ENCODE peak calls at places on chromosomes 3 and 15, in six cellular contexts. O is neuronal stem cell, V is GM23338, M is WERI-Rb-1, Z is fibroblast of pulmonary artery, X is RWPE2. R is an unnamed sample.

GRCh38 chr3:126322181-126322967 is 34.8 kb downstream of the KLF15 start:
- DNase-seq in O (no peak), V (no peak), M (no peak), Z (no peak), X (no peak), R (no peak)

GRCh38 chr15:74821091-74821789 is 5.2 kb upstream of the CPLX3 start:
- DNase-seq in O (no peak), V (peak), M (peak), Z (no peak), X (no peak), R (peak)

GRCh38 chr15:55703873-55704285 is 39.1 kb downstream of the PRTG start:
- DNase-seq in O (no peak), V (no peak), M (no peak), Z (peak), X (no peak), R (no peak)

GRCh38 chr3:123632161-123632655 is 47.4 kb upstream of the HACD2 start:
- DNase-seq in O (no peak), V (peak), M (no peak), Z (peak), X (no peak), R (peak)

GRCh38 chr3:66520716-66521115 is 19.9 kb upstream of the LRIG1 start:
- DNase-seq in O (no peak), V (no peak), M (no peak), Z (peak), X (no peak), R (no peak)

GRCh38 chr3:81270603-81271371 is 490.7 kb downstream of the GBE1 start:
- DNase-seq in O (no peak), V (no peak), M (no peak), Z (no peak), X (no peak), R (no peak)

GRCh38 chr3:173191611-173192010 is 50.6 kb upstream of the SPATA16 start:
- DNase-seq in O (no peak), V (no peak), M (no peak), Z (no peak), X (no peak), R (no peak)

GRCh38 chr15:78003539-78004008 is 73.9 kb downstream of the TBC1D2B start:
- DNase-seq in O (no peak), V (no peak), M (peak), Z (no peak), X (no peak), R (no peak)

GRCh38 chr3:129016725-129017530 is 15.8 kb downstream of the EFCC1 start:
- DNase-seq in O (no peak), V (no peak), M (no peak), Z (no peak), X (no peak), R (no peak)

GRCh38 chr3:105351821-105352220 is 14.9 kb upstream of the ALCAM start:
- DNase-seq in O (no peak), V (no peak), M (no peak), Z (peak), X (no peak), R (no peak)

GRCh38 chr3:14867936-14868570 is 49.3 kb downstream of the FGD5 start:
- DNase-seq in O (no peak), V (no peak), M (no peak), Z (no peak), X (no peak), R (no peak)

GRCh38 chr3:87309601-87310000 is 33.2 kb upstream of the POU1F1 start:
- DNase-seq in O (no peak), V (no peak), M (no peak), Z (no peak), X (no peak), R (no peak)

GRCh38 chr15:38705421-38706219 is 141.0 kb upstream of the RASGRP1 start:
- DNase-seq in O (no peak), V (peak), M (peak), Z (no peak), X (no peak), R (no peak)

GRCh38 chr15:67433495-67434099 is 87.3 kb upstream of the C15orf61 start:
- DNase-seq in O (peak), V (peak), M (peak), Z (peak), X (no peak), R (peak)

GRCh38 chr3:177594096-177594495 is 396.8 kb upstream of the TBL1XR1 start:
- DNase-seq in O (no peak), V (no peak), M (no peak), Z (no peak), X (no peak), R (no peak)

GRCh38 chr3:167091186-167091585 is 288.9 kb downstream of the ZBBX start:
- DNase-seq in O (no peak), V (no peak), M (no peak), Z (no peak), X (no peak), R (no peak)

GRCh38 chr3:127546970-127547733 is 43.4 kb downstream of the TPRA1 start:
- DNase-seq in O (no peak), V (peak), M (no peak), Z (no peak), X (no peak), R (peak)

GRCh38 chr15:89630974-89631901 is 24.0 kb downstream of the KIF7 start:
- DNase-seq in O (no peak), V (peak), M (no peak), Z (no peak), X (no peak), R (peak)

GRCh38 chr3:152538518-152538917 is 269.8 kb downstream of the MBNL1 start:
- DNase-seq in O (no peak), V (no peak), M (no peak), Z (no peak), X (no peak), R (no peak)

GRCh38 chr3:94162700-94163099 is 99.8 kb downstream of the NSUN3 start:
- DNase-seq in O (no peak), V (peak), M (no peak), Z (peak), X (peak), R (no peak)

GRCh38 chr15:70062321-70062956 is 35.3 kb downstream of the TLE3 start:
- DNase-seq in O (no peak), V (no peak), M (peak), Z (peak), X (no peak), R (no peak)

GRCh38 chr15:34335176-34335575 is 2.4 kb downstream of the SLC12A6 start:
- DNase-seq in O (no peak), V (no peak), M (no peak), Z (peak), X (no peak), R (no peak)

GRCh38 chr15:92906038-92906437 is 5.9 kb downstream of the CHD2 start:
- DNase-seq in O (no peak), V (no peak), M (no peak), Z (no peak), X (no peak), R (no peak)

GRCh38 chr15:92906563-92907081 is 6.5 kb downstream of the CHD2 start:
- DNase-seq in O (no peak), V (no peak), M (no peak), Z (no peak), X (no peak), R (no peak)

GRCh38 chr15:92908369-92909057 is 8.4 kb downstream of the CHD2 start:
- DNase-seq in O (no peak), V (no peak), M (no peak), Z (no peak), X (no peak), R (no peak)

GRCh38 chr15:92907880-92908279 is 7.8 kb downstream of the CHD2 start:
- DNase-seq in O (no peak), V (no peak), M (peak), Z (peak), X (no peak), R (no peak)

GRCh38 chr15:92907229-92907628 is 7.1 kb downstream of the CHD2 start:
- DNase-seq in O (no peak), V (no peak), M (no peak), Z (no peak), X (no peak), R (no peak)
- H3K4me3 ChIP-seq in O (no peak), V (no peak), M (no peak), Z (peak), X (no peak), R (no peak)

GRCh38 chr3:196272826-196273225 is 14.7 kb downstream of the PCYT1A start:
- DNase-seq in O (no peak), V (no peak), M (no peak), Z (no peak), X (no peak), R (no peak)

GRCh38 chr3:196275126-196275525 is 12.4 kb downstream of the PCYT1A start:
- DNase-seq in O (no peak), V (no peak), M (no peak), Z (no peak), X (no peak), R (no peak)

GRCh38 chr3:196273655-196274054 is 13.9 kb downstream of the PCYT1A start:
- DNase-seq in O (no peak), V (no peak), M (no peak), Z (no peak), X (no peak), R (no peak)

GRCh38 chr3:196270499-196270898 is 17.0 kb downstream of the PCYT1A start:
- DNase-seq in O (no peak), V (no peak), M (no peak), Z (no peak), X (no peak), R (no peak)

GRCh38 chr3:196274585-196274984 is 12.9 kb downstream of the PCYT1A start:
- DNase-seq in O (no peak), V (no peak), M (no peak), Z (no peak), X (no peak), R (no peak)
- H3K4me3 ChIP-seq in O (no peak), V (no peak), M (no peak), Z (no peak), X (no peak), R (no peak)

GRCh38 chr3:157086775-157087174 is 73.2 kb downstream of the CCNL1 start:
- DNase-seq in O (no peak), V (no peak), M (no peak), Z (no peak), X (no peak), R (no peak)
- H3K4me3 ChIP-seq in O (no peak), V (no peak), M (no peak), Z (no peak), X (no peak), R (no peak)

GRCh38 chr3:9914559-9915251 is 2.2 kb upstream of the IL17RC start:
- DNase-seq in O (no peak), V (peak), M (peak), Z (no peak), X (no peak), R (peak)

GRCh38 chr3:9916734-9917680 is at the start of gene IL17RC:
- DNase-seq in O (no peak), V (peak), M (peak), Z (peak), X (peak), R (peak)

GRCh38 chr3:9917820-9918219 is 922 bp downstream of the IL17RC start:
- DNase-seq in O (no peak), V (no peak), M (no peak), Z (no peak), X (no peak), R (no peak)

GRCh38 chr3:9915252-9916141 is 1.4 kb upstream of the IL17RC start:
- DNase-seq in O (no peak), V (peak), M (peak), Z (peak), X (no peak), R (peak)

DNA sequence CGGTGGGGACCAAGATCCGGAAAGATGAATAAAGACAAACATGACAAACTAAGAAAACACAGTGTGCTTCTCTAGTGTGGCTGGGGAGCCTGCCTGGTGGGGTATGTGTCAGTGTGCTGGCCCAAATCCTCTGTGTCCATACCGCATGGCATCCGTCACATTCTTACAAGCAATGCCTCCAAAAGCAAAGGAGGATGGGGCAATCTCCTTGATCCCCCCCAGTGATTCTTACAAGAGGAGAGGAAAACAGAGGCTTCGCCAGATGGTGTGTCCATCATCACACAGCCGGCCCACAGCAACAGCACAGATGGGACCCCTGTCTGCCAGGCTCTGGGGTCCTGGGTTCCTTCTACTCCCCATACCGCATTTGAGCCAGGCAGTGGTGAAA is 558 bp upstream of the IL17RC start:
- DNase-seq in O (no peak), V (peak), M (peak), Z (peak), X (peak), R (no peak)
- H3K4me3 ChIP-seq in O (no peak), V (peak), M (peak), Z (peak), X (no peak), R (peak)

GRCh38 chr3:114214542-114215341 is 22.6 kb downstream of the ZNF80 start:
- DNase-seq in O (no peak), V (peak), M (no peak), Z (no peak), X (no peak), R (no peak)
- H3K4me3 ChIP-seq in O (peak), V (peak), M (no peak), Z (peak), X (no peak), R (no peak)

DNA sequence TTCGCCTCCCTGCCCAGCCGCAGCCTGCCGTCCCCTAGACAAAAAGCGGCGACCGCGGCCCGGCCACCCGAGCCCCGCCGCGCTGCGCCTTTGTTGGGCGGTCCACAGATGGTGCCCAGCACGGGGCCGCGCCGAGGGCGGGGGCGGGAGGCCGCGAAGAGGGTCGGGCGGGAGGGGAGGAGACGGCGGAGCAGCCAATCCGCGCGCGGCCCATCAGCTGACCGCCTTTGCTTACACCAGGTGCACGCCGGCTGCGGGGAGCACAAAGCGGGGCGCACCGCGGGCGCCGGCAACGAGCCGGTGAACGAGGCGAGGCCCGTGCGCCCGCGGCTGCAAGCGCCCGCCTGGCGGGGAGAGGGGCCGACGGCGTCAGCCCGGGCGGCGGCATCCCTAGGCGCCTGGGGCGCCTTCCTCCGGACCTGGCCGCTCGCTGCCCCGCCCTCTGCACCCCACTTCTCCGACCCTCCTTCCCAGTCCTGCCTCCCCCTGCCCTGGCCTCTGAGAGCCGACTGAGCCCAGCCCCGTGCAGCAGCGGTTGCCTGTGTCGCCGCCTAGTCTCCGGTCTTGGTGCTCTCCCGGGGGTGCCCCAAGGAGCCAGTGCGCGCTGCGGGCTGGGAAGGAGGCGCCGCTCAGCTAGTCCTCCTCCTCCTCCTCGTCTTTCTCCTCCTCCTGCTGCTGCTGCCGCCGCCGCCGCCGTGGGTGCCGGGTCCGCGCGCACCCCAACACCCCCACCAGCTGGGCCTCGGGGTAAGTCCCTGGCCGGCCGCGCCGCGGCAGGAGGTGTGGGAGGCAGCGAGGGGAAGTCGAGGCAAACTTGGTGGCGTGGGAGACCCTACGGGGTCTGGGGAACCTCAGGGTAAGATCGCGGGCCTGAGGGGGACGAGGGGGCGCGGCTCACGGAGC is at the start of gene LRRN1:
- DNase-seq in O (peak), V (peak), M (peak), Z (no peak), X (no peak), R (peak)
- H3K4me3 ChIP-seq in O (peak), V (peak), M (peak), Z (no peak), X (peak), R (peak)

DNA sequence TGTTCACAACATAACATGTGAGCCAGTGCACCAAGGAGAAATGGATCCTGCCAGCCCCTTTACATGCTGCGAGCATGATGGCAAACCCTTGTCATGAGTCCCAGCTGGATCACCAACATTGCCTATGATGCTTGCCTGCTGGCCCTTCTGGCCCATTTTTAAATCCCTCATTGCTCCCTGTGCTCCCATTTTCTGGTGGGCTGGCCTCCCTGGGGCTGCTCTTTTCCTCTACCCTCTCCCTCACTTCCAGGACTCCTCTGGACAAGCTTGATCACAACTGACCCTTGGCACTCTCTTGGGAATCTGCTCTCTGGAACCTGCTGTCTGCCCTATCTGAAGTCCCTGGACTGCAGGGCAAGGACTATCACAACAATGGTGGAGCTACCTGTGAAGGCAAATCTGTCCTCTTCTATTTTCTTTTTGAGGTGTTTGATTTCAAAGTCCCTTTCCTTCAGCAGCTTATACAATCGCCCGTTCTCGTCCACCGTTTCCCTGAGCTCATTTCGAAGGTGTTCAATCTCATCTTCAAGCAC is 16.3 kb downstream of the CCDC13 start:
- DNase-seq in O (no peak), V (no peak), M (no peak), Z (no peak), X (peak), R (no peak)
- H3K4me3 ChIP-seq in O (no peak), V (no peak), M (no peak), Z (no peak), X (no peak), R (no peak)

GRCh38 chr3:12484198-12484982 is at the start of gene TSEN2:
- DNase-seq in O (peak), V (peak), M (peak), Z (peak), X (peak), R (peak)

GRCh38 chr3:12484983-12485327 is 675 bp downstream of the TSEN2 start:
- DNase-seq in O (no peak), V (peak), M (no peak), Z (no peak), X (no peak), R (no peak)

GRCh38 chr3:12486001-12486400 is 1.7 kb downstream of the TSEN2 start:
- DNase-seq in O (no peak), V (no peak), M (no peak), Z (no peak), X (no peak), R (no peak)

GRCh38 chr3:12483872-12484197 is 445 bp upstream of the TSEN2 start:
- DNase-seq in O (no peak), V (no peak), M (no peak), Z (no peak), X (no peak), R (no peak)

DNA sequence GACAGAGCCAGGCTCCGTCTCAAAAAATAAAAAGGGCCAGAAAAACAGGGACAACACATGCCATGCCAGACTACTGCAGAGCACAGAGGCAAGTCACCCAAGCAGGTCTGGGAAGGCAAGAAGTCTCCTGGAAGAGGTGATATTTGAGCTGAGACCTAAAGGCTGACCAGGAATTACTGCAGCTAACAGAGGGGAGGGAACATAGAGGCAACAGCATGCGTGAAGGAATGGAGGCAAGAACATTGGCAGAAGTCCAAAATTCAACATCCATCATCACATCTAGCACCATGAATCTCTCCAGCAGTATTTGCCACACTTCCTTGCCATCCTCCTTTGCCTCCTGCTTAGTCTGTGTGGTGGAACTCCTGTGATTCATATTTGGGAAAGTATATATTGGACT is 916 bp upstream of the TSEN2 start:
- DNase-seq in O (no peak), V (no peak), M (no peak), Z (peak), X (no peak), R (no peak)
- H3K4me3 ChIP-seq in O (peak), V (peak), M (peak), Z (no peak), X (no peak), R (no peak)

GRCh38 chr15:53627279-53627678 is 132.2 kb downstream of the WDR72 start:
- DNase-seq in O (no peak), V (no peak), M (no peak), Z (no peak), X (no peak), R (no peak)

GRCh38 chr15:53625260-53625659 is 134.2 kb downstream of the WDR72 start:
- DNase-seq in O (peak), V (peak), M (no peak), Z (no peak), X (no peak), R (peak)

GRCh38 chr15:53625962-53626845 is 133.3 kb downstream of the WDR72 start:
- DNase-seq in O (no peak), V (peak), M (no peak), Z (no peak), X (no peak), R (no peak)
- H3K4me3 ChIP-seq in O (no peak), V (no peak), M (no peak), Z (no peak), X (no peak), R (no peak)